ENCODE peak calls at places on chromosome 6, in four cellular contexts. E is H9, P is IMR-90, Y is H1. U is an unnamed sample.

GRCh38 chr6:7727951-7728854 is 2.3 kb downstream of the BMP6 start:
- DNase-seq in E (peak; percentile 57), P (no peak), Y (peak; percentile 77), U (peak; percentile 51)

GRCh38 chr6:84645563-84646266 is 118.7 kb downstream of the TBX18 start:
- DNase-seq in E (no peak), P (peak; percentile 73), Y (no peak), U (no peak)

GRCh38 chr6:131694832-131695426 is 6.3 kb downstream of the OR2A4 start:
- DNase-seq in E (peak; percentile 71), P (peak; percentile 79), Y (peak; percentile 63), U (peak; percentile 54)

GRCh38 chr6:1871936-1872335 is 262.2 kb downstream of the FOXC1 start:
- DNase-seq in E (no peak), P (no peak), Y (no peak), U (no peak)

GRCh38 chr6:25454141-25454540 is 175.0 kb downstream of the CARMIL1 start:
- DNase-seq in E (no peak), P (peak; percentile 6), Y (no peak), U (no peak)

GRCh38 chr6:137866200-137866913 is 702 bp upstream of the TNFAIP3 start:
- DNase-seq in E (no peak), P (no peak), Y (peak; percentile 49), U (peak; percentile 35)

GRCh38 chr6:111632468-111633247 is 27.0 kb upstream of the TRAF3IP2 start:
- DNase-seq in E (no peak), P (no peak), Y (no peak), U (no peak)

GRCh38 chr6:18425218-18425617 is 38.1 kb downstream of the RNF144B start:
- DNase-seq in E (no peak), P (no peak), Y (no peak), U (no peak)

GRCh38 chr6:3512832-3513231 is 56.0 kb upstream of the SLC22A23 start:
- DNase-seq in E (no peak), P (no peak), Y (no peak), U (no peak)
- H2BK120ac ChIP-seq in E (no peak overlapping the region), P (peak overlapping the region; percentile 13), Y (no peak overlapping the region), U (no peak overlapping the region)

DNA sequence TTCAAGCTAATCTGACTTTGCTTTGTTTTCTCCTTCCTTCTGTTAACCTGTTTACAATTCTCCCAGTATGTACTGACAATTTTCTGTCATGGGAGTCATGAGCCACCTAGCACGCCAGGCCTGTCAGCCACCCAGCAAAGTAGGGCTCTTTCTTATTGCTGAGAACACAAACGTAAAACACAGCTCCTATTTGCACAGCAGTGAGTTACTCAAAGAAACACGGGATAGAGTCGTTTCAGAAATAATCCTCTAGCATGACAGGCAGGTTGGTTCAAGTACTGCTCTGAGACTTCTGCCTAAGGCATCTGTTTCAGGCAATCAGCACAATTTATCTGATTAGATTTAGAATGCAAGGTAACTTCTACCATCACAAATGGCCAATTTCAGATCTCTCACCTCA is 88.9 kb downstream of the CD24 start:
- DNase-seq in E (no peak), P (no peak), Y (no peak), U (no peak)
- H2BK15ac ChIP-seq in E (no peak overlapping the region), P (no peak overlapping the region), Y (peak overlapping the region; percentile 2), U (no peak overlapping the region)

DNA sequence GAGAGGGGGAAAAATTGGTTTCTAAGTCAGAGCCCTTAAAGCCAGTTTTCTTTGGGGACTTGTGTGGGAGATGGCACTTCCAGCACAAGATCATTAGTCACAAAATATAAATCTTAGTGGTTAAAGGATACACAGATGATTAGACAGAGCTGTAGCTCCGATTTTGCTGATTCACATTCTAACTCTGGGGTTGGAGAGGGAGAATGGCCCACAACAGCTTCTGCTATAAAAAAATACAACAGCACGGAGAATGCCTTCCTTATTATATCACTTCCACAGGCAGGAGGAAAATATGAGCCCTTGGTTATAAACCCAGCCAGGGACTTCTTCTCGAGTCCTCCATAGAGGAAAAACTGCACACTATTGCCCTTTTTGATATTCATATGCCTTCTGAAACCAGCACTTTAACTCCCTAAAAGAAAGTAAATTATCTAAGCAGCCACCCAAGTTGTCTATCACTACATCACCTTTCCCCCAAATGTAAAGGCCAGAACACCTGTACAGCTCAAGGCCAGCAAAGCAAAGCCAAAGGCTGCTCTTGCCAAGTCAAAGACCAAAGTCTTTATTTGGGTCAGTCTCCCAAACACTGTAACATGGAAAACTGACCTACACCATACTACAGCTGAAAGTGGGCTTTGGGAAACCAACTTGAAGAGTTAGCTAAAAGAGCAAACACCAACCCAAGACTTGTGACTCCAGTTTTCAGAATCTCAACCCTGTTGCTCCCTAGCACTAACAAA is 10.4 kb downstream of the MRPL14 start:
- DNase-seq in E (no peak), P (peak; percentile 93), Y (no peak), U (no peak)
- H2BK120ac ChIP-seq in E (no peak overlapping the region), P (peak overlapping the region; percentile 92), Y (no peak overlapping the region), U (no peak overlapping the region)

DNA sequence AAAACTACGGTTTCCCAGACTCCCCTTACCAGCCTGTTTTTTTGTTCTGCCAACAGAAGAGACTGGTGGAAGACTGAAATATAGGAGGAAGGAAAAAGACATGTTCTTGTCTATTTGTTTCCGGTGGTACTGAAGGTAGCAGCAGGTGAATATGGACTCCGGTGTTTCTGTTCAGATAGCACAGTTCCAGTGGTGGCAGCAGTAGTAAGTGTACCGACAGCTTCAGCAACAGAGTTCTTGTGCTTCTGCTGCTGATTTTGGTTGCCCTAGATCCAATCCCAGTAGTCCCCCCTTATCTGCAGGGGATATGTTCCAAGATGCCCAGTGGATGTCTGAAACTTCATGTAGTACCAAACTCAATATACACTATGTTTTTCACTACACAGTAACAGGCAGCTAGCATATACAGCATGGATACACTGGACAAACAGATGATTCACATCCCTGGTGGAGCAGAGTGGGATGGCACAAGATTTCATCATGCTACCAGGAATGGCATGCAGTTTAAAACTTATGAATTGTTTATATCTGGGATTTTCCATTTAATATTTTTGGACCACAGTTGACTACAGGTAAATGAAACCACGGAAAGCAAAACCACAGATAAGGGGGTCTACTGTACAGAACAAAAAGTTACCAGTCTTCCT is 301.8 kb downstream of the BTBD9 start:
- DNase-seq in E (no peak), P (peak; percentile 88), Y (no peak), U (no peak)
- H2BK15ac ChIP-seq in E (no peak overlapping the region), P (peak overlapping the region; percentile 62), Y (no peak overlapping the region), U (no peak overlapping the region)

GRCh38 chr6:106155219-106155830 is 69.2 kb downstream of the PRDM1 start:
- DNase-seq in E (no peak), P (no peak), Y (no peak), U (no peak)
- H2BK120ac ChIP-seq in E (no peak overlapping the region), P (no peak overlapping the region), Y (no peak overlapping the region), U (no peak overlapping the region)

DNA sequence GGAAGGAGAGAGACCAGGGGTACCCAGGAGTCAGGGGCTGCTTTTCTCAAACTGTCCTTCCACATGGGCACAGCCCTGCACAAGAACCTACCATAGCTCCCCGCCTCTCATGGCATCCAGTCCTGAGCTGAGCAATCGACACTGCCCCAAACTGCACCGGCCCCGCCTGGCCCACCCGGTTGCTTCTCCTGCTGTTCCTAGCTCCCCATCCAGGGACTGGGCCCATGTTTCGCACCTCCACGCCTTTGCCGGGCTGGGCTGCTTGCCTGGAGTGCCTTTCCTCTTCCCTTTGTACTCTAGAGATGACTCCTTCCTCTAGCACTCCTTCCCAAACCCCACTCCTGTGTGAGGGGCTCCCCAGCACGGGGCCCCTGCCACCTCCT is 123.0 kb downstream of the GRM4 start:
- DNase-seq in E (no peak), P (no peak), Y (no peak), U (no peak)
- H2BK15ac ChIP-seq in E (no peak overlapping the region), P (no peak overlapping the region), Y (no peak overlapping the region), U (peak overlapping the region; percentile 93)

GRCh38 chr6:148269386-148269785 is 73.3 kb upstream of the SASH1 start:
- DNase-seq in E (no peak), P (no peak), Y (no peak), U (no peak)
- H2BK120ac ChIP-seq in E (no peak overlapping the region), P (peak overlapping the region; percentile 98), Y (no peak overlapping the region), U (no peak overlapping the region)

GRCh38 chr6:49676671-49677281 is 36.6 kb downstream of the CRISP2 start:
- DNase-seq in E (no peak), P (peak; percentile 51), Y (no peak), U (no peak)
- H2BK15ac ChIP-seq in E (no peak overlapping the region), P (no peak overlapping the region), Y (no peak overlapping the region), U (no peak overlapping the region)

DNA sequence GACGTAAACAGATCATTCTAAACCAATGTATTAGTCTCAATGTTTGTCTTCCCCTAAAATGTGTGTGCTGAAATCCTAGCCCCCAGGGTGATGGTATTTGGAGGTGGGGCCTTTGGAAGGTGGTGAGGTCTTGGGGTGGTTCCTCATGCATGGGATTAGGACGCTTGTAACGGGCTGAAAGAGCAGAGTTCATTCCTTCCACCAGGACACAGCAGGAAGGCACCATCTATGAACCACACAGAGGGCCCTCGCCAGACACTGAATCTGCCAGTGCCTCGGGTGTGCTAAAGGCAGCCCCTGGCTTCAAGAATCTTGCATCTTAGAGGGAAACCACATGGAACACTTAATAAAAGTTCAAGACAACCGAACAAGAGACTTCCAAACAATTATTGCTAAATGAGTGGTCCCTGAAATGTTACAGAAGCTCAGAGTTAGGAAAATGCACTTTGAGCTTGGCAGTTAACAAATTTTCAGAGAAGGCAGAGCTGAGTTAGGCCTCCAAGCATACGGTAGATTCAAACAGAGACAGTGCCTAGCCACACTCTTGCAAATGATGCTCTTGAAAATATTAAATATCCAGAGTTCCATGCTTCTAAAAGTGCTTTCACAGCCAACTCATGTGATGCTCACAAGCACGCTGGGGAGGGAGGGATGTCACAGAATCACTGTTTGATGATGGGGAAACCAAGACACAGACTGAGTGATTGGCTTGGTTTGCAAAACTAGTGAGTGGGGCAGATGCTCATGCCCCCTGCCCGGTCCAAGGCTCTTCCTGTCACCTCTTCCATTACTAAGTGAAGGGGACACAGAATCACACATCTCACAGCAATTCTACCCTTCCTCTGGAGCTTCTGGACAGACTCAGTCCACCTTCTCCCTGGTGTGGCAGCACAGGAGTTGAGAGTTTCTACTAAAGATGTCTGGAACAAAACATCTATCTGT is 27.4 kb downstream of the TBC1D7 start:
- DNase-seq in E (no peak), P (no peak), Y (peak; percentile 29), U (no peak)
- H2BK120ac ChIP-seq in E (no peak overlapping the region), P (no peak overlapping the region), Y (no peak overlapping the region), U (no peak overlapping the region)

U was measured in neuronal stem cell.